ENCODE peak calls at places on chromosomes 7 and 10, in four cellular contexts. H is upper lobe of right lung; O is activated T-helper 17 cell treated with anti-CD3 and anti-CD28 coated beads, Interleukin-2, amount 50 U/mL, for 72 hours; Y is lower lobe of right lung. P is an unnamed sample.

GRCh38 chr10:58615237-58615935 is 102.7 kb downstream of the BICC1 start:
- ATAC-seq in H (no peak), O (no peak), Y (peak), P (no peak)

GRCh38 chr10:92156874-92157273 is 134.0 kb downstream of the CPEB3 start:
- ATAC-seq in H (no peak), O (no peak), Y (no peak), P (no peak)

GRCh38 chr10:78552261-78552811 is 516.4 kb upstream of the ZMIZ1 start:
- ATAC-seq in H (peak), O (no peak), Y (peak), P (no peak)

GRCh38 chr10:129094233-129094632 is 372.8 kb upstream of the MGMT start:
- ATAC-seq in H (no peak), O (no peak), Y (no peak), P (no peak)

GRCh38 chr7:151660141-151660540 is 140.4 kb upstream of the RHEB start:
- ATAC-seq in H (no peak), O (no peak), Y (no peak), P (no peak)

GRCh38 chr7:86313842-86314241 is 329.9 kb upstream of the GRM3 start:
- ATAC-seq in H (no peak), O (no peak), Y (no peak), P (no peak)

GRCh38 chr7:128909605-128910568 is 622 bp downstream of the KCP start:
- ATAC-seq in H (no peak), O (no peak), Y (peak), P (peak)

GRCh38 chr7:37128644-37129043 is 320.0 kb downstream of the ELMO1 start:
- ATAC-seq in H (no peak), O (no peak), Y (no peak), P (no peak)

GRCh38 chr10:45561952-45562351 is 110.6 kb downstream of the ZFAND4 start:
- ATAC-seq in H (no peak), O (peak), Y (no peak), P (no peak)

GRCh38 chr7:155258233-155258575 is 39.5 kb upstream of the INSIG1 start:
- ATAC-seq in H (no peak), O (no peak), Y (no peak), P (peak)

GRCh38 chr10:33327750-33328149 is 6.7 kb downstream of the NRP1 start:
- ATAC-seq in H (no peak), O (no peak), Y (no peak), P (no peak)

GRCh38 chr10:131681122-131681521 is 219.7 kb upstream of the PPP2R2D start:
- ATAC-seq in H (no peak), O (no peak), Y (no peak), P (no peak)

GRCh38 chr7:98133621-98134266 is 27.1 kb downstream of the LMTK2 start:
- ATAC-seq in H (no peak), O (peak), Y (no peak), P (peak)

GRCh38 chr7:53609185-53609584 is 573.8 kb downstream of the POM121L12 start:
- ATAC-seq in H (no peak), O (no peak), Y (no peak), P (no peak)

P was measured in esophagus mucosa.